ENCODE peak calls at places on chromosome 3, in six cellular contexts. U is neural progenitor cell, B is heart left ventricle, J is dorsolateral prefrontal cortex, R is IMR-90, F is stomach. G is an unnamed sample.

GRCh38 chr3:58532794-58533220 is 4.2 kb downstream of the ACOX2 start:
- DNase-seq in F (peak; percentile 78), B (peak; percentile 78), R (peak; percentile 65), J (peak; percentile 77), U (peak; percentile 80), G (peak; percentile 79)

GRCh38 chr3:130820976-130821375 is 72.9 kb upstream of the ATP2C1 start:
- DNase-seq in F (no peak), B (no peak), R (peak; percentile 28), U (no peak), J (no peak), G (no peak)

GRCh38 chr3:11568503-11569155 is 75.1 kb downstream of the VGLL4 start:
- DNase-seq in U (no peak), J (peak; percentile 94), F (no peak), B (peak; percentile 90), R (peak; percentile 93), G (no peak)

GRCh38 chr3:126130981-126131750 is 47.2 kb upstream of the SLC41A3 start:
- DNase-seq in F (peak; percentile 25), B (no peak), R (no peak), J (peak; percentile 32), U (no peak), G (peak; percentile 24)

GRCh38 chr3:123859177-123859576 is 25.0 kb downstream of the MYLK start:
- DNase-seq in U (no peak), J (no peak), B (no peak), F (no peak), R (peak; percentile 28), G (no peak)

GRCh38 chr3:105140899-105141367 is 225.8 kb upstream of the ALCAM start:
- DNase-seq in R (peak; percentile 1), J (no peak), F (no peak), B (no peak), U (no peak), G (no peak)

GRCh38 chr3:37511357-37511970 is 337.1 kb upstream of the LRRFIP2 start:
- DNase-seq in B (peak; percentile 51), U (no peak), F (peak; percentile 76), R (no peak), J (no peak), G (no peak)

GRCh38 chr3:40766396-40766795 is 241.6 kb downstream of the ZNF621 start:
- DNase-seq in R (no peak), F (no peak), U (no peak), J (no peak), B (no peak), G (no peak)

GRCh38 chr3:46966811-46967210 is 9.7 kb downstream of the CCDC12 start:
- DNase-seq in J (no peak), F (no peak), U (no peak), B (no peak), R (no peak), G (no peak)

GRCh38 chr3:53805463-53806159 is 40.6 kb downstream of the CHDH start:
- DNase-seq in F (no peak), R (no peak), U (no peak), J (no peak), B (no peak), G (no peak)

GRCh38 chr3:172065534-172065933 is 26.2 kb downstream of the FNDC3B start:
- DNase-seq in F (no peak), J (no peak), R (peak; percentile 92), B (no peak), U (no peak), G (no peak)

GRCh38 chr3:13022348-13023250 is 50.6 kb downstream of the IQSEC1 start:
- DNase-seq in U (peak; percentile 87), B (peak; percentile 92), R (peak; percentile 89), F (peak; percentile 39), J (no peak), G (peak; percentile 65)

DNA sequence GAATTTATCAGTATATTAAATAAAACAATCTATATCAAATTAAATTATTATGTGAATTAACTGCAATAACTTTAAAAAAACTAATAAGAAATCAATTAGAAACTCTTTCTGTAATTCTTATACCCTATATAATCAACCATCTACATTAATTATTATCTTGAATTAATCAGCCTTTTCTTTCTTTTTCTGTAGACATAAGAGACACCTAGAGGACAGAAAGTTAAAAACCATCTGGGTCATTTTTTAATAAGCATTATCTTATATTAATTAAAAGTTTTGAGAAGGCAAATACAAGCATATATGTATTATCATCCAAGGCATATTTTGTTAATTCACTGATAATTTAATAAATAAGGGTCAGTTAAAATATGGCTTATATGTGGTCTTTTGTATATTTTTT is 24.2 kb upstream of the SLC25A26 start:
- DNase-seq in F (no peak), B (no peak), U (no peak), J (no peak), R (peak; percentile 10), G (no peak)
- TF ChIP-seq CTCF in F (no peak), B (no peak), U (peak; percentile 31), J (peak; percentile 53), R (peak; percentile 56), G (peak; percentile 33)

GRCh38 chr3:113625724-113626348 is 70.6 kb downstream of the USF3 start:
- DNase-seq in F (no peak), B (no peak), U (no peak), R (no peak), J (no peak), G (no peak)
- TF ChIP-seq CTCF in F (no peak), B (no peak), U (no peak), R (no peak), J (no peak), G (no peak)

GRCh38 chr3:195385526-195385925 is 57.3 kb downstream of the ACAP2 start:
- DNase-seq in B (no peak), F (no peak), U (peak; percentile 54), R (peak; percentile 23), J (no peak), G (no peak)

GRCh38 chr3:195384952-195385351 is 57.9 kb downstream of the ACAP2 start:
- DNase-seq in R (no peak), B (no peak), J (no peak), F (no peak), U (no peak), G (no peak)

GRCh38 chr3:195394024-195394423 is 48.8 kb downstream of the ACAP2 start:
- DNase-seq in R (no peak), U (no peak), J (no peak), F (no peak), B (no peak), G (no peak)

GRCh38 chr3:195386739-195387138 is 56.1 kb downstream of the ACAP2 start:
- DNase-seq in F (no peak), B (no peak), U (no peak), R (no peak), J (no peak), G (no peak)

GRCh38 chr3:195388380-195388779 is 54.4 kb downstream of the ACAP2 start:
- DNase-seq in F (no peak), U (no peak), B (no peak), R (no peak), J (no peak), G (no peak)
- TF ChIP-seq CTCF in F (no peak), U (no peak), B (no peak), R (no peak), J (no peak), G (no peak)

DNA sequence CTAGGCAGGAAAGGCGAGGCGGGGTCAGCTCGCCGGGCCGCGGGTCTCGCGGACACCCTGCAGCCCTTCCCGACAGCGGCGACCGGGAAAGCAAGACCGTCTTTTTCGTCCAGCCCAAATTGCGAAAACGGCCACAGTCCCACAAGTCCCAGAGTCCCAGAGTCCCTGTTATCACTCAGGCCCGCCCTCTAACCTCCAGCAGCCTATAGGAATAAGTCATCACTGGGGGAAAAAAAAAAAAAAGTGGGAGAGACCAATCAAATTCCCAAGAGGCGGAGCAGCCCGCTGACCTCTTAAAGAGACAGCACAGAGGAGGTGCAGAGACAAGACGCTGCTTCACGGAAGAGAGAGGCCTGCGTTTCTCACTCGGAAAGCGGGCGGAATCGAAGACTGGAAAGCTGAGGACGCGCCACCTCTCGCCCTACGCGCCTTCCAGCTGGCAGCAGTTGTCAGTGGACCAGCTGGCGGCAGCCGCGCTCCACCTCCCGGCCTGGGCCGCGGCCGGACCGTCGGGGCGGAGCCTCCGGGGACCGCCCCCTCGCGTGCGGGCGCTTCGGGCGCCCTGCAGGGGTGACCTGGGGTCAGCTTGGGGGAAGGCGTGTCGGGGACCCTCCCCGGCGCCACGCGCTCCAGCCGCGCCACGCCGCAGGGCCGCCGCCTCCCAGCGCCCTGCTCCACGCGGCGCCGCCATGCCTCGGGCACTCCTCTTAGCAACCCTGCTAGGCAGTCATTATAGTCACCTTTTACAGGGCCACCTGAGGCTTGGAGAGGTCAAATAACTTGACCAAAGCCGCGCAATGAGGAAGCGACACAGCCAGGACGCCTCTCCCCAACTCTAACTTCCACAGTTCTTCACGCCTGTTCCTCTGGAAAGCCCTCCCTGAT is at the start of gene TPRA1:
- DNase-seq in R (peak; percentile 96), U (peak; percentile 97), F (peak; percentile 89), J (peak; percentile 89), B (peak; percentile 95), G (peak; percentile 79)
- TF ChIP-seq CTCF in R (peak; percentile 38), U (peak; percentile 19), F (no peak), J (peak; percentile 44), B (no peak), G (no peak)

GRCh38 chr3:122660575-122660974 is 20.1 kb upstream of the PARP14 start:
- DNase-seq in J (no peak), F (no peak), R (no peak), U (peak; percentile 61), B (no peak), G (no peak)
- TF ChIP-seq CTCF in J (no peak), F (no peak), R (no peak), U (peak; percentile 51), B (no peak), G (no peak)

GRCh38 chr3:136044980-136045745 is 79.6 kb downstream of the PPP2R3A start:
- DNase-seq in R (no peak), F (no peak), J (no peak), B (no peak), U (no peak), G (no peak)

GRCh38 chr3:136042608-136043221 is 77.2 kb downstream of the PPP2R3A start:
- DNase-seq in U (peak; percentile 63), B (no peak), F (no peak), R (peak; percentile 70), J (no peak), G (no peak)

GRCh38 chr3:136050250-136050649 is 84.7 kb downstream of the PPP2R3A start:
- DNase-seq in U (no peak), F (no peak), B (no peak), J (no peak), R (no peak), G (no peak)

GRCh38 chr3:136048068-136048467 is 82.5 kb downstream of the PPP2R3A start:
- DNase-seq in J (no peak), B (no peak), R (no peak), U (no peak), F (no peak), G (no peak)
- TF ChIP-seq CTCF in J (no peak), B (no peak), R (no peak), U (no peak), F (no peak), G (no peak)

G was measured in mesothelial cell of epicardium.